ENCODE peak calls at places on chromosomes 6 and 20, in six cellular contexts. One of them, this sample, is unnamed.

GRCh38 chr6:45843848-45844521 is 171.7 kb downstream of the CLIC5 start:
- DNase-seq in PC-3: no peak
- DNase-seq in OCI-LY7: no peak
- DNase-seq in GM23338: no peak
- DNase-seq in MM.1S: no peak
- DNase-seq in HCT116: no peak
- DNase-seq in this sample: no peak

GRCh38 chr20:63890201-63890576 is 4.7 kb upstream of the DNAJC5 start:
- DNase-seq in PC-3: no peak
- DNase-seq in OCI-LY7: no peak
- DNase-seq in GM23338: no peak
- DNase-seq in MM.1S: no peak
- DNase-seq in HCT116: no peak
- DNase-seq in this sample: no peak

GRCh38 chr6:45272626-45273025 is 55.5 kb upstream of the RUNX2 start:
- DNase-seq in PC-3: no peak
- DNase-seq in OCI-LY7: no peak
- DNase-seq in GM23338: no peak
- DNase-seq in MM.1S: no peak
- DNase-seq in HCT116: no peak
- DNase-seq in this sample: no peak

GRCh38 chr6:9502991-9503761 is 911.7 kb downstream of the TFAP2A start:
- DNase-seq in PC-3: peak
- DNase-seq in OCI-LY7: no peak
- DNase-seq in GM23338: peak
- DNase-seq in MM.1S: no peak
- DNase-seq in HCT116: no peak
- DNase-seq in this sample: peak

GRCh38 chr6:32178547-32179440 is 589 bp downstream of the RNF5 start:
- DNase-seq in PC-3: no peak
- DNase-seq in OCI-LY7: no peak
- DNase-seq in GM23338: peak
- DNase-seq in MM.1S: no peak
- DNase-seq in HCT116: no peak
- DNase-seq in this sample: no peak

GRCh38 chr6:152277826-152278247 is 359.3 kb downstream of the SYNE1 start:
- DNase-seq in PC-3: no peak
- DNase-seq in OCI-LY7: no peak
- DNase-seq in GM23338: peak
- DNase-seq in MM.1S: no peak
- DNase-seq in HCT116: no peak
- DNase-seq in this sample: no peak

GRCh38 chr20:52251137-52251700 is 59.6 kb upstream of the ZFP64 start:
- DNase-seq in PC-3: no peak
- DNase-seq in OCI-LY7: no peak
- DNase-seq in GM23338: no peak
- DNase-seq in MM.1S: no peak
- DNase-seq in HCT116: no peak
- DNase-seq in this sample: no peak

GRCh38 chr6:142378138-142378875 is 76.5 kb downstream of the ADGRG6 start:
- DNase-seq in PC-3: peak
- DNase-seq in OCI-LY7: no peak
- DNase-seq in GM23338: peak
- DNase-seq in MM.1S: no peak
- DNase-seq in HCT116: peak
- DNase-seq in this sample: no peak

GRCh38 chr6:167710521-167710920 is 116.2 kb upstream of the AFDN start:
- DNase-seq in PC-3: no peak
- DNase-seq in OCI-LY7: no peak
- DNase-seq in GM23338: no peak
- DNase-seq in MM.1S: no peak
- DNase-seq in HCT116: no peak
- DNase-seq in this sample: no peak

GRCh38 chr20:50792708-50793574 is 1.9 kb upstream of the BCAS4 start:
- DNase-seq in PC-3: no peak
- DNase-seq in OCI-LY7: no peak
- DNase-seq in GM23338: no peak
- DNase-seq in MM.1S: no peak
- DNase-seq in HCT116: no peak
- DNase-seq in this sample: no peak

GRCh38 chr20:33821270-33821836 is 10.2 kb downstream of the CHMP4B start:
- DNase-seq in PC-3: peak
- DNase-seq in OCI-LY7: no peak
- DNase-seq in GM23338: no peak
- DNase-seq in MM.1S: no peak
- DNase-seq in HCT116: peak
- DNase-seq in this sample: no peak

GRCh38 chr6:34951741-34952140 is 62.7 kb downstream of the ANKS1A start:
- DNase-seq in PC-3: no peak
- DNase-seq in OCI-LY7: no peak
- DNase-seq in GM23338: peak
- DNase-seq in MM.1S: no peak
- DNase-seq in HCT116: no peak
- DNase-seq in this sample: no peak

GRCh38 chr20:63889241-63890200 is 5.4 kb upstream of the DNAJC5 start:
- DNase-seq in PC-3: peak
- DNase-seq in OCI-LY7: no peak
- DNase-seq in GM23338: no peak
- DNase-seq in MM.1S: no peak
- DNase-seq in HCT116: no peak
- DNase-seq in this sample: no peak

GRCh38 chr6:108581237-108581931 is 20.7 kb downstream of the FOXO3 start:
- DNase-seq in PC-3: peak
- DNase-seq in OCI-LY7: no peak
- DNase-seq in GM23338: no peak
- DNase-seq in MM.1S: peak
- DNase-seq in HCT116: no peak
- DNase-seq in this sample: no peak

GRCh38 chr6:156423075-156423474 is 354.1 kb upstream of the ARID1B start:
- DNase-seq in PC-3: no peak
- DNase-seq in OCI-LY7: no peak
- DNase-seq in GM23338: no peak
- DNase-seq in MM.1S: no peak
- DNase-seq in HCT116: no peak
- DNase-seq in this sample: no peak

GRCh38 chr6:146543940-146544661 is 468 bp downstream of the RAB32 start:
- DNase-seq in PC-3: peak
- DNase-seq in OCI-LY7: no peak
- DNase-seq in GM23338: peak
- DNase-seq in MM.1S: no peak
- DNase-seq in HCT116: no peak
- DNase-seq in this sample: peak

GRCh38 chr6:158160932-158161539 is 7.0 kb downstream of the SERAC1 start:
- DNase-seq in PC-3: no peak
- DNase-seq in OCI-LY7: no peak
- DNase-seq in GM23338: no peak
- DNase-seq in MM.1S: no peak
- DNase-seq in HCT116: no peak
- DNase-seq in this sample: no peak

GRCh38 chr20:58277578-58278344 is 31.8 kb upstream of the RAB22A start:
- DNase-seq in PC-3: no peak
- DNase-seq in OCI-LY7: no peak
- DNase-seq in GM23338: no peak
- DNase-seq in MM.1S: no peak
- DNase-seq in HCT116: no peak
- DNase-seq in this sample: no peak

GRCh38 chr20:10654630-10655029 is 19.2 kb downstream of the JAG1 start:
- DNase-seq in PC-3: no peak
- DNase-seq in OCI-LY7: no peak
- DNase-seq in GM23338: peak
- DNase-seq in MM.1S: no peak
- DNase-seq in HCT116: no peak
- DNase-seq in this sample: peak

GRCh38 chr6:89154131-89154530 is 8.3 kb downstream of the PM20D2 start:
- DNase-seq in PC-3: peak
- DNase-seq in OCI-LY7: no peak
- DNase-seq in GM23338: no peak
- DNase-seq in MM.1S: no peak
- DNase-seq in HCT116: no peak
- DNase-seq in this sample: no peak

GRCh38 chr20:23636182-23636907 is 1.4 kb downstream of the CST3 start:
- DNase-seq in PC-3: no peak
- DNase-seq in OCI-LY7: no peak
- DNase-seq in GM23338: no peak
- DNase-seq in MM.1S: no peak
- DNase-seq in HCT116: no peak
- DNase-seq in this sample: no peak

GRCh38 chr6:157985378-157986155 is 3.9 kb downstream of the SYNJ2 start:
- DNase-seq in PC-3: no peak
- DNase-seq in OCI-LY7: no peak
- DNase-seq in GM23338: peak
- DNase-seq in MM.1S: no peak
- DNase-seq in HCT116: no peak
- DNase-seq in this sample: no peak

GRCh38 chr6:36633915-36634314 is 39.8 kb downstream of the SRSF3 start:
- DNase-seq in PC-3: peak
- DNase-seq in OCI-LY7: no peak
- DNase-seq in GM23338: no peak
- DNase-seq in MM.1S: no peak
- DNase-seq in HCT116: no peak
- DNase-seq in this sample: no peak

GRCh38 chr20:38225900-38226263 is 34.7 kb downstream of the KIAA1755 start:
- DNase-seq in PC-3: no peak
- DNase-seq in OCI-LY7: no peak
- DNase-seq in GM23338: no peak
- DNase-seq in MM.1S: no peak
- DNase-seq in HCT116: no peak
- DNase-seq in this sample: no peak

GRCh38 chr6:20644667-20645370 is 110.6 kb downstream of the CDKAL1 start:
- DNase-seq in PC-3: no peak
- DNase-seq in OCI-LY7: no peak
- DNase-seq in GM23338: no peak
- DNase-seq in MM.1S: no peak
- DNase-seq in HCT116: no peak
- DNase-seq in this sample: no peak

GRCh38 chr20:63052571-63053429 is 46.0 kb upstream of the BHLHE23 start:
- DNase-seq in PC-3: no peak
- DNase-seq in OCI-LY7: no peak
- DNase-seq in GM23338: no peak
- DNase-seq in MM.1S: no peak
- DNase-seq in HCT116: no peak
- DNase-seq in this sample: peak

GRCh38 chr6:37492236-37493046 is 7.3 kb downstream of the CCDC167 start:
- DNase-seq in PC-3: no peak
- DNase-seq in OCI-LY7: no peak
- DNase-seq in GM23338: peak
- DNase-seq in MM.1S: no peak
- DNase-seq in HCT116: no peak
- DNase-seq in this sample: no peak

DNA sequence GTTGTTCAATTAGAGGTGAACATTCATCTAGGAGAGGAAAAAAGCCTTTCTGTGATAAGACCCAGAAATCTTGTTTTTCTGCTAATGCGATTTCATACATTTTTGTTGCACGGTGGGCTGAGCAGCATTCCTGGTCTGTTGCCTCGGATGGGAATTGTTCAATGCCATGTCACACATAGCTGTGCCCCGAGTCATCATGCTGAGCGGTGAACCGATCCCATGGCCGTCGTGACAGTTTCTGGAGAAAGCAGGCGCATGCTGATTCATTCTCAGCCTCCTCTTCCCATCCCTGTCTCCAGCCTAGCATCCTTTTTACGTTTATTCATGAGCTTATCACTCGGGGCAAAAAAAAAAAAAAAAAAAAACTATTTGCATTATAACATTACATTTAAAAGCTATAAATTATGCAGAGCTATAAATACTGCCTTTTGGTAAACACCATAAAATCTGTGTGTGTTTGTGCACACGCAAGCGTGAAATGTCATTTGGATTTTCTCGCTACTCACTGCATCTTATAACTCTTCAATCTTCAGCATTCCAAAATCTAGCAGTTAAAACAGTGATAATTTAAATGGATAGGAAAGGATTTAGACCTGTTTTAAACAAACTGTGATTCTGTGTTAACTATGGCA is 58.9 kb upstream of the IFNGR1 start:
- DNase-seq in PC-3: peak
- DNase-seq in OCI-LY7: no peak
- DNase-seq in GM23338: peak
- DNase-seq in MM.1S: no peak
- DNase-seq in HCT116: peak
- DNase-seq in this sample: peak
- TF ChIP-seq EZH2phosphoT487 in PC-3: no peak
- TF ChIP-seq EZH2phosphoT487 in OCI-LY7: no peak
- TF ChIP-seq EZH2phosphoT487 in GM23338: no peak
- TF ChIP-seq EZH2phosphoT487 in MM.1S: no peak
- TF ChIP-seq EZH2phosphoT487 in HCT116: no peak
- TF ChIP-seq EZH2phosphoT487 in this sample: no peak

DNA sequence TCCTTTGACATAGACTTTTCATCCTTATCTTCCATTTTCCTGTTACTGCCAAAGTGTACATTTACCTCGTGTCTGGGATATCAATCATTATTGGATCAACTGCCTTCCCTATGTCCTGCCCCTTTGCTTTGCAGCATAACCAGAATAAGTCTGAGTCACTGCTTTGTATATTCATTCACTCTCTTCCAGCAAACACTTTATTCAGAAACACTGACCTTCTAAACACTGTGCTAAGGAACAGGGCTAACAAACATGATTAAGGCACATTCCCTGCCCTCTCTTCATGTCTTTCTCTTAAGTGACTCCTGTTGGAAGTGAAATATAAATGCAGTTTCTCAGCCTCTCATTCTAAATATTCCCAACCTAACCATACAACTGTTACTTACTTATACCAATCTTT is 66.9 kb downstream of the COL19A1 start:
- DNase-seq in PC-3: no peak
- DNase-seq in OCI-LY7: no peak
- DNase-seq in GM23338: peak
- DNase-seq in MM.1S: no peak
- DNase-seq in HCT116: no peak
- DNase-seq in this sample: no peak
- TF ChIP-seq EZH2phosphoT487 in PC-3: no peak
- TF ChIP-seq EZH2phosphoT487 in OCI-LY7: no peak
- TF ChIP-seq EZH2phosphoT487 in GM23338: no peak
- TF ChIP-seq EZH2phosphoT487 in MM.1S: no peak
- TF ChIP-seq EZH2phosphoT487 in HCT116: no peak
- TF ChIP-seq EZH2phosphoT487 in this sample: no peak

DNA sequence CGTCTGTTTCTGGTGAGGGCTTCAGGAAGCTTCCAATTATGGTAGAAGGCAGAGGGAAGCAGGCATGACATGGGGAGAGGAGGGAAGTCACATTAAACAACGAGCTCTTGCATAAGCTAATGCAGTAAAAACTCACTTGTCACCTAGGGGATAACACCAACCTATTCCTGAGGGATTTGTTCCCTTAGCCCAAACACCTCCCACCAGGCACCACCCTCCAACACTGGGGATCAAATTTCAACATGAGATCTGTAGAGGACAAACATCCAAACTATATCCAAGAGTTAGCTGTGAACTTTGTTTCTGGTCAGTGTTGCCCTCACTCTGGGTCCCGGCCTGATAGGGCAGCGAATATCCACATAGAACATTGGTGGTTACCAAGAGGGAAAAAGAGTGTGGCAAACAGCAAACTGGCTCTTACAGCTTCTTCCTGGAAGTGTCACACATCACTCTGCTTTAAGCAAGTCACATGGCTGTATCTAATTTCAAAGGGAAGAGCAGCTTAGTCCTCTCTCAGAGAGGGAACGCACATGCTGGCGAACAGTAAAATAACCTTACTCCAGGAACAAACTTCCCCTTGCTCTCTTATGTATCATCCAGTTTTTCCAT is 4.6 kb upstream of the MOCS1 start:
- DNase-seq in PC-3: no peak
- DNase-seq in OCI-LY7: no peak
- DNase-seq in GM23338: peak
- DNase-seq in MM.1S: no peak
- DNase-seq in HCT116: no peak
- DNase-seq in this sample: no peak
- TF ChIP-seq EZH2phosphoT487 in PC-3: no peak
- TF ChIP-seq EZH2phosphoT487 in OCI-LY7: no peak
- TF ChIP-seq EZH2phosphoT487 in GM23338: no peak
- TF ChIP-seq EZH2phosphoT487 in MM.1S: no peak
- TF ChIP-seq EZH2phosphoT487 in HCT116: no peak
- TF ChIP-seq EZH2phosphoT487 in this sample: no peak

GRCh38 chr6:79810153-79810806 is 137.1 kb downstream of the ELOVL4 start:
- DNase-seq in PC-3: no peak
- DNase-seq in OCI-LY7: no peak
- DNase-seq in GM23338: peak
- DNase-seq in MM.1S: no peak
- DNase-seq in HCT116: no peak
- DNase-seq in this sample: peak
- TF ChIP-seq EZH2phosphoT487 in PC-3: no peak
- TF ChIP-seq EZH2phosphoT487 in OCI-LY7: no peak
- TF ChIP-seq EZH2phosphoT487 in GM23338: no peak
- TF ChIP-seq EZH2phosphoT487 in MM.1S: no peak
- TF ChIP-seq EZH2phosphoT487 in HCT116: no peak
- TF ChIP-seq EZH2phosphoT487 in this sample: peak